ENCODE peak calls at places on chromosome 11, in four cellular contexts. D is K562, R is GM12878, J is HepG2. E is an unnamed sample.

GRCh38 chr11:57648791-57649735 is 649 bp downstream of the YPEL4 start:
- DNase-seq in D (no peak), R (no peak), J (no peak), E (no peak)

GRCh38 chr11:63212742-63213141 is 30.7 kb downstream of the SLC22A25 start:
- DNase-seq in D (peak), R (no peak), J (peak), E (peak)

GRCh38 chr11:114876231-114876630 is 197.9 kb downstream of the NXPE2 start:
- DNase-seq in D (no peak), R (no peak), J (no peak), E (no peak)

GRCh38 chr11:106821291-106821690 is 197.0 kb downstream of the GUCY1A2 start:
- DNase-seq in D (no peak), R (no peak), J (no peak), E (no peak)

GRCh38 chr11:131658952-131659351 is 288.5 kb downstream of the NTM start:
- DNase-seq in D (no peak), R (no peak), J (no peak), E (no peak)

GRCh38 chr11:114622858-114623257 is 27.3 kb upstream of the NXPE4 start:
- DNase-seq in D (no peak), R (no peak), J (no peak), E (no peak)

GRCh38 chr11:82089426-82089825 is 644.2 kb downstream of the FAM181B start:
- DNase-seq in D (no peak), R (no peak), J (no peak), E (no peak)

GRCh38 chr11:46987183-46987582 is 50.6 kb downstream of the CSTPP1 start:
- DNase-seq in D (no peak), R (no peak), J (no peak), E (no peak)

GRCh38 chr11:7020183-7020917 is at the start of the genes NLRP14 and ZNF214:
- DNase-seq in D (peak), R (no peak), J (peak), E (peak)

GRCh38 chr11:77710358-77710757 is 72.8 kb upstream of the CLNS1A start:
- DNase-seq in D (no peak), R (no peak), J (peak), E (no peak)

GRCh38 chr11:33689506-33689905 is 11.1 kb downstream of the C11orf91 start:
- DNase-seq in D (no peak), R (no peak), J (no peak), E (no peak)

GRCh38 chr11:33691051-33691864 is 9.4 kb downstream of the C11orf91 start:
- DNase-seq in D (no peak), R (no peak), J (peak), E (no peak)

GRCh38 chr11:33690290-33691050 is 10.2 kb downstream of the C11orf91 start:
- DNase-seq in D (peak), R (no peak), J (peak), E (no peak)

GRCh38 chr11:33694346-33695050 is 6.1 kb downstream of the C11orf91 start:
- DNase-seq in D (no peak), R (no peak), J (no peak), E (no peak)

GRCh38 chr11:33692013-33692504 is 8.6 kb downstream of the C11orf91 start:
- DNase-seq in D (no peak), R (no peak), J (peak), E (no peak)
- TF ChIP-seq TARDBP in D (no peak), R (no peak), J (no peak), E (no peak)

DNA sequence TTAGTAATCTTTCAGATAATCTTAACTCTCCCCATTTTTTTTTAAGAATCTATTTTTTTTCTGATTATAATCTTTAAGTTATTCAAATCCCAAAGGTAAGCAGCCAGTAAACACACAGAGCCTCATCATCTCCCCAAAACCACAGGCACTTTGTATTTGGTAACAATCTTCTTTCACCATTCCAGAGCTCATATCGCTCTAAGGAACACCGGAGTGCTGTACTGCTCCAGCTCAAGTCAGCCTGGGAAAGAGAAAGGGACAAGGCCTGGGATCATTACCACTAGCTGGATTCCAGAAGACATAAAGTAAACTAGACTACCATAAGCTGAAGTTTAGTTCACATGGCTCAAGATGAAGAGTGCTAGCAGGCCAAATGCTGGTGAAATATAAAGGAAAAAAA is 73.0 kb upstream of the APOA1 start:
- DNase-seq in D (no peak), R (no peak), J (no peak), E (no peak)
- TF ChIP-seq FOXK2 in D (no peak), R (no peak), J (no peak), E (no peak)

GRCh38 chr11:69386594-69387408 is 92.8 kb downstream of the MYEOV start:
- DNase-seq in D (no peak), R (no peak), J (no peak), E (no peak)

GRCh38 chr11:69384548-69385465 is 90.9 kb downstream of the MYEOV start:
- DNase-seq in D (no peak), R (no peak), J (no peak), E (no peak)

GRCh38 chr11:69383946-69384547 is 90.1 kb downstream of the MYEOV start:
- DNase-seq in D (no peak), R (no peak), J (no peak), E (no peak)

GRCh38 chr11:69385832-69386415 is 92.0 kb downstream of the MYEOV start:
- DNase-seq in D (no peak), R (no peak), J (no peak), E (no peak)

GRCh38 chr11:69385466-69385820 is 91.5 kb downstream of the MYEOV start:
- DNase-seq in D (no peak), R (no peak), J (no peak), E (no peak)
- TF ChIP-seq TARDBP in D (no peak), R (no peak), J (no peak), E (no peak)

GRCh38 chr11:98955551-98955950 is 65.2 kb upstream of the CNTN5 start:
- DNase-seq in D (no peak), R (no peak), J (no peak), E (no peak)

DNA sequence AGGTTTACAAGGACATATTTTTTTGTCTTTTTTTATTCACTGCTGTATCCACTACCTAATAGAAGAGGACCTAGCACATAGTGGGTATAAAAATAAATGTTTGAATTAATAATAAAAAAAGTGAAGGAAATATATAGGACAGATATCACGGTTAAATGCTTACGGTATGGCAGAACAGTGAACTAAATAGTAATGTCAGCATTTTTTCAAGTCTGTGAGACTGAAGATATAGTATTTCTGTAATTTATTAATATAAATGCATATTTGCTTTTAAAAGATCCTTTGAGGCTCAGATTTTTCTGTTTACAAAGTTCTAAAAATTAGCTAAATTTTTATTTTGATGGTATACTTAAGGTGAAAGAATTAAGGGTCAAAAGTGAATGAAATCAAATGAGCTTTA is 68.6 kb upstream of the CNTN5 start:
- DNase-seq in D (no peak), R (no peak), J (no peak), E (no peak)
- TF ChIP-seq FOXK2 in D (no peak), R (no peak), J (no peak), E (no peak)

DNA sequence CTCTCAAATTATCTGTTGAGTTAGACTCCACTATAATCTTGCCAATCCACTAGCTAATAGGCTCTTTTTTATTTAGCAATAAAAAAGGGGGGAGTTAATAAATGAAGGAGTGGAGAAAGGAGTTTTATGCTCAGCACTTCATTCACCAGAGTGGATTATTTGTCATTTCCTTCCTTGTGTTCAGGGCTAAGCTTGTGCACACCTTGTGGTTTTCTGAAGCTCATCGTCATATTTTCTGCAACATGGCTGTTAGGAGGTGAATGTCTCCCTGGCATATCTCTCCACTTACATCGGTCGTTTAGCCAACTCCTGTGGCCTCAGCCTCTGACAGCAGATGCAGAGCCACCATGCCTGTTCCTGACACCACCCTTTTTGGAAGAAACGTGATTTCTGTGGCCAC is 83.9 kb upstream of the MTNR1B start:
- DNase-seq in D (no peak), R (no peak), J (no peak), E (no peak)
- TF ChIP-seq TARDBP in D (no peak), R (no peak), J (no peak), E (no peak)

DNA sequence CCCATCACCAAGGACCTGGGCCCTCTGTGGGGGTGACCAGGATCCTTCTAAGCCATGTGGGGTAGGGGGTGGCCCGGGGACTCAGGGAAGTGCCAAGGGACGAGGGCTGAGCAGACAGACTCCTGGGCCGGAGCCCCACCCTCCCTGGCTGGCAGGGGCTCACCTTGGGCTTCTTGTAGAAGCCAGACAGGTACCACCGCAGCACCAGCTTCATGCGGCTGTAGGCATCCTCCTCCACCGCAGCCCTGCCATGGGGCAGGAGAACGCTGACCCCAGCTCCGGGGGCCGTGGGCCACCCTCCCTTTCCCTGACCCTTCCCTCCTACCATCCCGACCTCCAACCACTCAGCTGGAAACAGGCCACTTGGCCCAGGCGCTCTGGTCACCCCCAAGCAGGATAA is 45.9 kb upstream of the CARS1 start:
- DNase-seq in D (no peak), R (no peak), J (no peak), E (no peak)
- TF ChIP-seq FOXK2 in D (no peak), R (no peak), J (no peak), E (no peak)